ENCODE peak calls at places on chromosomes 4 and X, in six cellular contexts. L is tibial artery, A is psoas muscle, U is SK-N-SH, C is adipocyte, G is A549. F is an unnamed sample.

GRCh38 chr4:89299153-89299789 is 8.3 kb downstream of the GPRIN3 start:
- DNase-seq in L (no peak), A (no peak), U (no peak), C (no peak), G (peak; percentile 64), F (no peak)

GRCh38 chrX:41184312-41184711 is 99.1 kb downstream of the USP9X start:
- DNase-seq in L (no peak), A (no peak), U (no peak), C (no peak), G (no peak), F (no peak)

GRCh38 chr4:95627004-95627403 is 78.2 kb upstream of the UNC5C start:
- DNase-seq in L (no peak), A (no peak), U (no peak), C (no peak), G (no peak), F (no peak)

GRCh38 chr4:9891740-9892139 is 110.3 kb downstream of the DRD5 start:
- DNase-seq in L (no peak), A (no peak), U (no peak), C (no peak), G (no peak), F (no peak)

GRCh38 chr4:71974681-71975080 is 57.1 kb upstream of the NPFFR2 start:
- DNase-seq in L (no peak), A (no peak), U (no peak), C (peak; percentile 73), G (peak; percentile 0), F (no peak)

GRCh38 chrX:31658360-31658759 is 586.5 kb upstream of the FTHL17 start:
- DNase-seq in L (no peak), A (no peak), U (peak; percentile 6), C (peak; percentile 73), G (peak; percentile 2), F (no peak)

GRCh38 chr4:105895324-105895608 is at the start of gene NPNT:
- DNase-seq in L (no peak), A (no peak), U (peak; percentile 60), C (peak; percentile 46), G (no peak), F (no peak)

GRCh38 chrX:88586317-88586716 is 160.7 kb upstream of the CPXCR1 start:
- DNase-seq in L (no peak), A (no peak), U (no peak), C (no peak), G (no peak), F (no peak)

GRCh38 chr4:55169352-55169959 is 44.1 kb upstream of the KDR start:
- DNase-seq in L (no peak), A (no peak), U (no peak), C (no peak), G (peak; percentile 13), F (peak; percentile 89)

GRCh38 chr4:137212601-137213000 is 319.7 kb downstream of the PCDH18 start:
- DNase-seq in L (no peak), A (no peak), U (no peak), C (no peak), G (no peak), F (no peak)

GRCh38 chr4:16759781-16760459 is 138.5 kb downstream of the LDB2 start:
- DNase-seq in L (no peak), A (no peak), U (no peak), C (peak; percentile 78), G (no peak), F (no peak)

GRCh38 chrX:8755813-8756212 is 23.9 kb upstream of the ANOS1 start:
- DNase-seq in L (no peak), A (no peak), U (no peak), C (no peak), G (no peak), F (no peak)

GRCh38 chr4:92264163-92264562 is 39.6 kb upstream of the GRID2 start:
- DNase-seq in L (no peak), A (no peak), U (no peak), C (no peak), G (no peak), F (no peak)

GRCh38 chrX:124194903-124195302 is 137.6 kb upstream of the TEX13D start:
- DNase-seq in L (no peak), A (peak; percentile 75), U (no peak), C (no peak), G (no peak), F (no peak)

GRCh38 chrX:20418809-20419208 is 152.1 kb upstream of the RPS6KA3 start:
- DNase-seq in L (no peak), A (no peak), U (no peak), C (no peak), G (no peak), F (no peak)

GRCh38 chrX:20418379-20418778 is 151.7 kb upstream of the RPS6KA3 start:
- DNase-seq in L (no peak), A (no peak), U (no peak), C (no peak), G (no peak), F (no peak)

GRCh38 chrX:20414066-20414465 is 147.4 kb upstream of the RPS6KA3 start:
- DNase-seq in L (no peak), A (no peak), U (no peak), C (no peak), G (no peak), F (no peak)

GRCh38 chrX:20412871-20413486 is 146.3 kb upstream of the RPS6KA3 start:
- DNase-seq in L (no peak), A (no peak), U (no peak), C (no peak), G (no peak), F (no peak)

GRCh38 chrX:20414781-20415445 is 148.2 kb upstream of the RPS6KA3 start:
- DNase-seq in L (no peak), A (no peak), U (no peak), C (no peak), G (no peak), F (no peak)
- H3K4me3 ChIP-seq in L (no peak overlapping the region), A (no peak overlapping the region), U (no peak overlapping the region), C (no peak overlapping the region), G (no peak overlapping the region), F (no peak overlapping the region)

GRCh38 chr4:110610940-110611785 is 11.7 kb downstream of the PITX2 start:
- DNase-seq in L (no peak), A (no peak), U (no peak), C (no peak), G (peak; percentile 60), F (no peak)
- H3K4me3 ChIP-seq in L (peak overlapping the region; percentile 38), A (no peak overlapping the region), U (no peak overlapping the region), C (peak overlapping the region; percentile 72), G (peak overlapping the region; percentile 36), F (no peak overlapping the region)

GRCh38 chrX:1534321-1535168 is 2.4 kb downstream of the P2RY8 start:
- DNase-seq in L (no peak), A (no peak), U (no peak), C (no peak), G (no peak), F (no peak)
- H3K4me3 ChIP-seq in L (peak overlapping the region; percentile 43), A (no peak overlapping the region), U (no peak overlapping the region), C (no peak overlapping the region), G (no peak overlapping the region), F (no peak overlapping the region)

DNA sequence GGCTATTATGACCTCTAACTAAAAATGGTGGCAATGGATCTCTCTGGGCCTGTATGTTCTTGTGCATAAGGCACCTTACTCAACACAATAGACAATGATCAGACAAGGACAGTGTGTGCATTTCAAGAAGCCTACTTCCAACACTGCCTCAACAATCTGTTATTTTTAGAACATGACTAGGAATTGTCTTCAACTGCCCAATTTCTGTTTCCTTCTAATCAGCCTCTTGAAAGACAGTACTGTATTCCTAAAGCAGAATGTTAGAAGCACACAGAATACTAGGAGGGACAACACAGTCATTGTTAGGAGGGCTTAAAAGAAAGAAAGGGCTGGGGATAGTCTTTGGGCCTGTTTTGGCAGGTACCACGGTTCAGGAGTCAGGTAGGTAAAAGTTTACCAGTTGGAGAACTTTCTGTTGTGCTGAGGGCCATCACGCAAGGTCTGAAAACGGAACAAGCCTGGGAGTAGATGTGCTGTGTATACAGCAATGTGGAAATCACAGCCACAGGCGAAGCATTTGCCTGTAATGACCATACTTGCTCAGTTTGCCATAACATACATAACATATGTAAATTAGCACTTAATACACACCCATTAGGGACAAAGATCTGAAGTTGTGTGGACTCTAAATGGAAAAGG is 100.8 kb upstream of the ATXN3L start:
- DNase-seq in L (no peak), A (no peak), U (no peak), C (no peak), G (no peak), F (no peak)
- H3K4me3 ChIP-seq in L (no peak overlapping the region), A (no peak overlapping the region), U (no peak overlapping the region), C (no peak overlapping the region), G (no peak overlapping the region), F (no peak overlapping the region)

GRCh38 chr4:128285085-128286023 is 2.3 kb downstream of the PGRMC2 start:
- DNase-seq in L (no peak), A (no peak), U (no peak), C (peak; percentile 44), G (peak; percentile 45), F (no peak)

GRCh38 chr4:128282516-128282915 is 5.1 kb downstream of the PGRMC2 start:
- DNase-seq in L (no peak), A (no peak), U (no peak), C (no peak), G (no peak), F (no peak)

GRCh38 chr4:128286474-128287158 is 997 bp downstream of the PGRMC2 start:
- DNase-seq in L (no peak), A (no peak), U (peak; percentile 29), C (peak; percentile 65), G (peak; percentile 53), F (peak; percentile 67)

GRCh38 chr4:128283071-128283470 is 4.5 kb downstream of the PGRMC2 start:
- DNase-seq in L (no peak), A (no peak), U (no peak), C (peak; percentile 63), G (no peak), F (no peak)

DNA sequence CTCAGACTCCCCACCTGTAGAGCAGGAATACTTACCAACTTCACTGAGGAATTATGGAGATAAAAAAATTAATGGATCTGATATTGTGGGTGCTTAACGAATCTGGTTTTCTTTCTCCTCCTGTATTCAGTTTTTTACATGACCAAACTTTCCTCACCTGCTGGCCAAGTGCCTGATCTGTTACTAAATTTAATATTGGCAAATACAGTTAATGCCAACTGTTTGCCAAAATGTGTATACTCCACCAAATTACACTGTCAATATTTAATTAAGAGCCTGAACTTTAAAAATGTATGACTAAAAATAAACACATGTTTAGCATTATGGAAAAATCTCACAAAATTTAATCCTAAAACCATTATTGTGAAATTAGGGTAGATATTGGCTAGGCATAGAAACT is 3.3 kb downstream of the PGRMC2 start:
- DNase-seq in L (no peak), A (no peak), U (no peak), C (no peak), G (no peak), F (no peak)
- H3K4me3 ChIP-seq in L (no peak overlapping the region), A (peak overlapping the region; percentile 87), U (peak overlapping the region; percentile 80), C (peak overlapping the region; percentile 89), G (peak overlapping the region; percentile 79), F (no peak overlapping the region)

GRCh38 chr4:56757821-56758400 is 63.6 kb downstream of the SPINK2 start:
- DNase-seq in L (peak; percentile 33), A (no peak), U (no peak), C (peak; percentile 85), G (peak; percentile 57), F (no peak)
- H3K4me3 ChIP-seq in L (no peak overlapping the region), A (no peak overlapping the region), U (no peak overlapping the region), C (peak overlapping the region; percentile 34), G (no peak overlapping the region), F (no peak overlapping the region)

F was measured in HAP-1.